ENCODE peak calls at places on chromosomes 12 and 14, in seven cellular contexts. W is GM20000; X is uterus; E is activated CD4-positive, CD25-positive, alpha-beta regulatory T cell treated with anti-CD3 and anti-CD28 coated beads, Interleukin-2, amount 50 U/mL, for 16 hours; V is HEK293T; F is right lobe of liver; H is T-helper 1 cell. R is an unnamed sample.

GRCh38 chr12:108996320-108996719 is 24.5 kb downstream of the SVOP start:
- DNase-seq in E (no peak), X (no peak), F (no peak), V (no peak), W (no peak), H (no peak), R (no peak)

GRCh38 chr12:112686373-112686772 is 105.2 kb upstream of the RPH3A start:
- DNase-seq in W (no peak), X (no peak), E (no peak), F (no peak), V (no peak), H (no peak), R (no peak)

GRCh38 chr12:52327086-52327829 is 6.1 kb upstream of the KRT83 start:
- DNase-seq in W (peak), F (peak), V (peak), H (peak), E (peak), X (peak), R (peak)

GRCh38 chr12:14824012-14824634 is 10.1 kb upstream of the SMCO3 start:
- DNase-seq in V (no peak), W (no peak), X (no peak), F (no peak), H (no peak), E (no peak), R (no peak)

GRCh38 chr12:92926549-92926948 is 2.5 kb downstream of the EEA1 start:
- DNase-seq in H (no peak), F (no peak), V (no peak), E (no peak), X (no peak), W (no peak), R (no peak)

GRCh38 chr14:105839425-105840265 is 313.3 kb downstream of the TMEM121 start:
- DNase-seq in X (no peak), W (no peak), F (no peak), V (no peak), H (no peak), E (no peak), R (peak)

GRCh38 chr12:84329933-84330332 is 582.7 kb downstream of the SLC6A15 start:
- DNase-seq in W (no peak), H (no peak), V (peak), E (no peak), F (no peak), X (no peak), R (no peak)

GRCh38 chr12:60059180-60059579 is 463.4 kb downstream of the SLC16A7 start:
- DNase-seq in H (no peak), F (no peak), E (no peak), V (no peak), X (no peak), W (no peak), R (no peak)

GRCh38 chr14:105012171-105012985 is 8.5 kb downstream of the CDCA4 start:
- DNase-seq in E (no peak), F (no peak), X (no peak), W (no peak), V (no peak), H (no peak), R (no peak)

GRCh38 chr14:104978774-104979691 is 859 bp upstream of the AHNAK2 start:
- DNase-seq in W (no peak), F (no peak), E (no peak), X (no peak), H (no peak), V (no peak), R (no peak)

GRCh38 chr14:59004012-59004411 is 184.5 kb upstream of the DAAM1 start:
- DNase-seq in F (no peak), X (no peak), V (no peak), W (no peak), H (no peak), E (no peak), R (no peak)

GRCh38 chr12:79566452-79566851 is 124.3 kb downstream of the PAWR start:
- DNase-seq in H (no peak), X (no peak), F (no peak), W (no peak), V (no peak), E (no peak), R (no peak)

GRCh38 chr12:27635349-27635972 is 60.8 kb upstream of the REP15 start:
- DNase-seq in W (peak), F (no peak), H (no peak), E (no peak), X (no peak), V (peak), R (no peak)

GRCh38 chr14:68369289-68369925 is 423.5 kb downstream of the ZFP36L1 start:
- DNase-seq in F (no peak), H (no peak), W (peak), E (no peak), V (no peak), X (no peak), R (no peak)

GRCh38 chr14:25050494-25051170 is 685 bp upstream of the STXBP6 start:
- DNase-seq in W (no peak), F (no peak), X (no peak), H (no peak), E (no peak), V (no peak), R (no peak)

GRCh38 chr12:84689638-84690037 is 223.0 kb downstream of the SLC6A15 start:
- DNase-seq in E (no peak), X (no peak), W (no peak), H (no peak), F (no peak), V (no peak), R (no peak)

GRCh38 chr12:1839956-1840550 is 19.7 kb downstream of the LRTM2 start:
- DNase-seq in W (no peak), F (no peak), E (no peak), X (no peak), V (no peak), H (no peak), R (no peak)

GRCh38 chr12:28710882-28711281 is 438.2 kb upstream of the FAR2 start:
- DNase-seq in W (no peak), E (no peak), V (no peak), H (no peak), X (no peak), F (no peak), R (no peak)

GRCh38 chr14:61460853-61461611 is 139.7 kb downstream of the PRKCH start:
- DNase-seq in W (no peak), F (no peak), H (no peak), X (no peak), V (no peak), E (no peak), R (no peak)

GRCh38 chr14:60649815-60650381 is 621 bp upstream of the SIX1 start:
- DNase-seq in H (no peak), W (peak), V (no peak), E (no peak), X (no peak), F (no peak), R (no peak)

GRCh38 chr12:7207866-7208612 is 18.6 kb downstream of the PEX5 start:
- DNase-seq in F (peak), W (no peak), V (no peak), E (no peak), X (no peak), H (no peak), R (no peak)

GRCh38 chr12:50246873-50247612 is 36.3 kb downstream of the LIMA1 start:
- DNase-seq in F (no peak), X (peak), E (no peak), V (peak), W (peak), H (no peak), R (peak)

GRCh38 chr12:119179335-119180021 is 747 bp downstream of the HSPB8 start:
- DNase-seq in F (no peak), W (no peak), X (no peak), E (no peak), V (peak), H (no peak), R (no peak)

GRCh38 chr12:44833561-44833960 is 42.6 kb downstream of the NELL2 start:
- DNase-seq in F (no peak), V (no peak), H (no peak), E (no peak), W (no peak), X (no peak), R (no peak)

GRCh38 chr12:118714051-118714460 is 267.3 kb upstream of the SRRM4 start:
- DNase-seq in W (peak), X (no peak), V (peak), E (no peak), F (no peak), H (no peak), R (no peak)

GRCh38 chr12:108199111-108199510 is 70.0 kb downstream of the WSCD2 start:
- DNase-seq in V (no peak), H (no peak), X (no peak), F (no peak), W (no peak), E (no peak), R (no peak)

GRCh38 chr14:68895304-68895703 is 83.8 kb downstream of the ACTN1 start:
- DNase-seq in H (no peak), X (no peak), F (no peak), V (no peak), W (no peak), E (no peak), R (no peak)

GRCh38 chr12:98085360-98085759 is 430.0 kb upstream of the TMPO start:
- DNase-seq in F (no peak), E (no peak), X (no peak), W (no peak), H (no peak), V (no peak), R (no peak)

GRCh38 chr14:90429236-90429635 is 32.4 kb downstream of the CALM1 start:
- DNase-seq in H (no peak), F (no peak), W (no peak), X (no peak), V (no peak), E (no peak), R (no peak)

GRCh38 chr12:124703852-124704251 is 136.4 kb upstream of the NCOR2 start:
- DNase-seq in W (no peak), F (no peak), H (no peak), V (no peak), E (no peak), X (no peak), R (no peak)

GRCh38 chr14:85234626-85235025 is 295.3 kb upstream of the FLRT2 start:
- DNase-seq in E (no peak), X (no peak), F (no peak), V (no peak), W (no peak), H (no peak), R (no peak)

GRCh38 chr12:120367924-120368788 is 808 bp downstream of the MSI1 start:
- DNase-seq in E (no peak), V (peak), W (no peak), F (no peak), H (no peak), X (peak), R (no peak)

GRCh38 chr12:119463211-119463914 is 128.8 kb downstream of the CCDC60 start:
- DNase-seq in H (no peak), E (no peak), V (no peak), W (no peak), F (no peak), X (no peak), R (no peak)

GRCh38 chr12:12004524-12004923 is 66.2 kb upstream of the BCL2L14 start:
- DNase-seq in E (no peak), V (no peak), X (no peak), H (no peak), F (no peak), W (no peak), R (no peak)

GRCh38 chr12:80157640-80158039 is 58.3 kb downstream of the OTOGL start:
- DNase-seq in H (no peak), X (no peak), F (no peak), W (no peak), V (no peak), E (no peak), R (no peak)

GRCh38 chr12:5442251-5443006 is 10.5 kb downstream of the NTF3 start:
- DNase-seq in F (no peak), E (no peak), V (peak), W (peak), H (no peak), X (no peak), R (no peak)

GRCh38 chr12:45214739-45215418 is 1.0 kb upstream of the ANO6 start:
- DNase-seq in E (no peak), V (no peak), W (no peak), H (no peak), X (peak), F (no peak), R (no peak)